ENCODE peak calls at places on chromosomes 13 and 19, in nine cellular contexts. B, A, D, J, O, Y, F, G and Z are unnamed samples.
A peak's percentile ranks its signal among the peaks of the same experiment; 100 is the strongest.

GRCh38 chr13:36275190-36276002 is 22.2 kb downstream of the CCDC169 start:
- DNase-seq in B (peak; percentile 35), A (no peak), D (no peak), J (no peak), O (no peak), Y (no peak), F (peak; percentile 26), G (peak; percentile 84), Z (no peak)

GRCh38 chr13:98483636-98484288 is 93.1 kb downstream of the STK24 start:
- DNase-seq in B (no peak), A (no peak), D (no peak), J (no peak), O (no peak), Y (no peak), F (no peak), G (peak; percentile 21), Z (no peak)

GRCh38 chr13:30857636-30858035 is 48.4 kb upstream of the MEDAG start:
- DNase-seq in B (no peak), A (no peak), D (no peak), J (no peak), O (no peak), Y (no peak), F (no peak), G (peak; percentile 67), Z (no peak)

GRCh38 chr13:21986602-21987001 is 315.7 kb downstream of the FGF9 start:
- DNase-seq in B (no peak), A (no peak), D (peak; percentile 44), J (no peak), O (no peak), Y (no peak), F (peak; percentile 37), G (no peak), Z (peak; percentile 71)

GRCh38 chr19:3699071-3699740 is 1.1 kb downstream of the PIP5K1C start:
- DNase-seq in B (peak; percentile 39), A (no peak), D (peak; percentile 50), J (no peak), O (peak; percentile 54), Y (peak; percentile 83), F (peak; percentile 48), G (peak; percentile 50), Z (peak; percentile 45)

GRCh38 chr19:31257426-31258130 is 91.7 kb downstream of the TSHZ3 start:
- DNase-seq in B (no peak), A (no peak), D (no peak), J (no peak), O (no peak), Y (no peak), F (no peak), G (no peak), Z (no peak)

GRCh38 chr13:49063526-49063925 is 87.8 kb downstream of the FNDC3A start:
- DNase-seq in B (no peak), A (peak; percentile 78), D (no peak), J (no peak), O (no peak), Y (no peak), F (no peak), G (peak; percentile 30), Z (no peak)

GRCh38 chr19:15292847-15293582 is 39.3 kb downstream of the BRD4 start:
- DNase-seq in B (peak; percentile 76), A (no peak), D (no peak), J (no peak), O (no peak), Y (no peak), F (no peak), G (no peak), Z (no peak)

GRCh38 chr13:77448689-77449088 is 86.8 kb upstream of the SCEL start:
- DNase-seq in B (no peak), A (no peak), D (peak; percentile 8), J (no peak), O (no peak), Y (no peak), F (no peak), G (no peak), Z (no peak)

GRCh38 chr19:35334064-35334753 is 5.2 kb downstream of the CD22 start:
- DNase-seq in B (no peak), A (no peak), D (no peak), J (no peak), O (no peak), Y (no peak), F (no peak), G (no peak), Z (no peak)

GRCh38 chr19:35337984-35338296 is 9.0 kb downstream of the CD22 start:
- DNase-seq in B (no peak), A (no peak), D (no peak), J (no peak), O (no peak), Y (no peak), F (no peak), G (no peak), Z (no peak)

GRCh38 chr19:35340431-35340830 is 7.3 kb upstream of the FFAR1 start:
- DNase-seq in B (no peak), A (no peak), D (no peak), J (no peak), O (no peak), Y (no peak), F (no peak), G (no peak), Z (no peak)

GRCh38 chr19:35336166-35336955 is 7.4 kb downstream of the CD22 start:
- DNase-seq in B (no peak), A (no peak), D (no peak), J (no peak), O (no peak), Y (no peak), F (no peak), G (no peak), Z (no peak)

GRCh38 chr19:35337081-35337983 is 8.3 kb downstream of the CD22 start:
- DNase-seq in B (no peak), A (no peak), D (no peak), J (no peak), O (no peak), Y (no peak), F (no peak), G (no peak), Z (no peak)
- H3K27ac ChIP-seq in B (no peak overlapping the region), A (no peak overlapping the region), D (no peak overlapping the region), J (no peak overlapping the region), O (no peak overlapping the region), Y (no peak overlapping the region), F (no peak overlapping the region), G (no peak overlapping the region), Z (no peak overlapping the region)

DNA sequence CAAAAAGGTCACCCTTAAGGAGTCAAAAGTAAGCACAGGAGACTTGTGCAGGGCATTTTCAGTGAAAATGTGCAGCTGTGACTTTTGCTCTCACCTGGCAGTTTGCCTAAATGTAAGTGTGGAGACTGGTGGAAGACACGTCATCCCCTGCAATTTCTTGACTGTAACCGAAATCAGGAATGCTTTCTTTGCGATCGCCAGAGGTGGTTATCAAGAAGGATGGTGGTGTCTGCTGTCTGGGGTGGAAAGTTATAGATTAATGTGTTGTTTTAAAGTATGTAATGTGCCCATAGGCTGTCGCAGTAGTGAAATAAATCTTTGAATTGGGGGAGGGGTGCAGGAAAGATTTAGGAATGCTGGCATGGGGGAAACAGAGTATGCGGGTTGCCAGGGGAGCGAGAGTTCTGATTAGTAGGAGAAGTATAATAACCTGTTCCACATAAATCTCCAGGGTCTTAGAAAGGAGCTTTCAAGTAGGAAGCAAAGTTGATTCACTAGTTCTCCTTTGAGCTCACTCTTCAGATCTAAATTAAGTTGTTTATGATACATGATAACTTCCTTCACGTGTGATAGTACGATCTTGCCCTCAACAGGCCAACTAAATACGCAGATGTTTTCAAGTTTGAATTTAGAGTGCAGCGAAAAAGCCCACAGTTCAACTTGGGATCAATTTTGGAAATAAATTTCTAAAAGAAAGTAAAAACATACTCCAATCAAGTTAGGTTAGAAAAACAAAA is 1520.0 kb upstream of the SLC10A2 start:
- DNase-seq in B (no peak), A (no peak), D (peak; percentile 41), J (peak; percentile 5), O (no peak), Y (no peak), F (peak; percentile 57), G (peak; percentile 85), Z (no peak)
- H3K27ac ChIP-seq in B (no peak overlapping the region), A (peak overlapping the region; percentile 9), D (no peak overlapping the region), J (no peak overlapping the region), O (no peak overlapping the region), Y (no peak overlapping the region), F (no peak overlapping the region), G (no peak overlapping the region), Z (no peak overlapping the region)

GRCh38 chr19:46180701-46181385 is 32.8 kb downstream of the IGFL2 start:
- DNase-seq in B (no peak), A (no peak), D (no peak), J (no peak), O (no peak), Y (no peak), F (no peak), G (peak; percentile 86), Z (no peak)
- H3K27ac ChIP-seq in B (no peak overlapping the region), A (peak overlapping the region; percentile 58), D (no peak overlapping the region), J (no peak overlapping the region), O (no peak overlapping the region), Y (no peak overlapping the region), F (no peak overlapping the region), G (no peak overlapping the region), Z (no peak overlapping the region)

DNA sequence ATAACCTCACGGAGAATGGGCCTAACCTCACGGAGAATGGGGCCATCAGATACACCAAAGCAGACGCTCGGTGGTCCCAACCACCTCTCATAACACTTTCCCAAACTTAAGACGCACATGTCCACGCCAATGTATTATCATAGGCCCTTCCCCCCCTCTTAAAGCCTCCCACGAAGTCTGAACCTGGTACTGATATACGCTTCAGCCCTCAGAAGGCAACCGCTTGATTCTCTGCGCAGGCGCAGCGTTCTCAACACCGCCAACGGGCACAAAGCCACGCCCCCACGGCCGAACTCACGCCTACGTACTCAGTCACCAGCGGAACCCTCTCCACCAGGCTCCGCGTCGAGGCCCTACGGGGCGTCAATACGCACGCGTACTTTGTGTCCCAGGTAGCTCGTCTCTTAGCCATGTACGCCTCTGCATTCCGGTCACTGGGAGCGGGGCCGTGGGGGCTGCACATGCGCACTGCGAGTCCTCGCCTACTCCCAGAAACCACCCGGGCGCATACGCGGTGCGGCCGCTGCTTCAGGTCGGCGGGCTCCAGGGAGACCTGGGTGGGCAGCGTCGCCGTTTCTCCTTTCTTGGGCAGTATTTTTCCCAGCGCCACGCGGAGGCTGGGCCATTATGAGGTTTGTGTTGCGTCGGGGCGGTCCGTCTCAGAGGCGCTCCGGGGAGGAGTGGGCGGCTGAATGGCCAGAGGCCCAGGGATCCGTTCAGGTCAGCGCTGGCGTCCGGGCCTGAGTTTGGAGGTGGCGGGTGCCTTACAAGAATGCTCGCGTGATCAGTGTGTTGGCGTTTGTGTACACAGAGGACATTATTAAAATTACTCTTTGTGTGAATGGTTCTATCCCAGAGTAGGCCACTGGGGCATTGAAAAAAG is 25.3 kb downstream of the ZNF582 start:
- DNase-seq in B (no peak), A (peak; percentile 80), D (peak; percentile 85), J (no peak), O (peak; percentile 92), Y (peak; percentile 98), F (peak; percentile 89), G (peak; percentile 96), Z (peak; percentile 76)
- H3K27ac ChIP-seq in B (no peak overlapping the region), A (peak overlapping the region; percentile 70), D (peak overlapping the region; percentile 81), J (no peak overlapping the region), O (peak overlapping the region; percentile 78), Y (peak overlapping the region; percentile 8), F (peak overlapping the region; percentile 58), G (peak overlapping the region; percentile 75), Z (peak overlapping the region; percentile 88)